ENCODE peak calls at places on chromosomes 3 and 15, in eight cellular contexts. One of them, this sample, is unnamed.

GRCh38 chr3:122679085-122679466 is 1.6 kb upstream of the PARP14 start:
- DNase-seq in NCI-H1092: peak; percentile 56
- DNase-seq in skeletal muscle cell: peak; percentile 28
- DNase-seq in fibroblast of lung: peak; percentile 84
- DNase-seq in AG08396: peak; percentile 80
- DNase-seq in frontal cortex: peak; percentile 37
- DNase-seq in DND-41: peak; percentile 91
- DNase-seq in AG20443: peak; percentile 82
- DNase-seq in this sample: peak; percentile 65

GRCh38 chr15:91116379-91117067 is 16.5 kb downstream of the SV2B start:
- DNase-seq in NCI-H1092: peak; percentile 83
- DNase-seq in skeletal muscle cell: no peak
- DNase-seq in fibroblast of lung: no peak
- DNase-seq in AG08396: no peak
- DNase-seq in frontal cortex: no peak
- DNase-seq in DND-41: no peak
- DNase-seq in AG20443: no peak
- DNase-seq in this sample: no peak

GRCh38 chr15:89904519-89904918 is 8.2 kb downstream of the ARPIN start:
- DNase-seq in NCI-H1092: no peak
- DNase-seq in skeletal muscle cell: no peak
- DNase-seq in fibroblast of lung: no peak
- DNase-seq in AG08396: no peak
- DNase-seq in frontal cortex: no peak
- DNase-seq in DND-41: no peak
- DNase-seq in AG20443: no peak
- DNase-seq in this sample: no peak

GRCh38 chr3:135967867-135968266 is 2.3 kb downstream of the PPP2R3A start:
- DNase-seq in NCI-H1092: no peak
- DNase-seq in skeletal muscle cell: no peak
- DNase-seq in fibroblast of lung: no peak
- DNase-seq in AG08396: no peak
- DNase-seq in frontal cortex: no peak
- DNase-seq in DND-41: no peak
- DNase-seq in AG20443: no peak
- DNase-seq in this sample: no peak

GRCh38 chr15:54014067-54014466 is 35.8 kb downstream of the UNC13C start:
- DNase-seq in NCI-H1092: no peak
- DNase-seq in skeletal muscle cell: no peak
- DNase-seq in fibroblast of lung: no peak
- DNase-seq in AG08396: no peak
- DNase-seq in frontal cortex: no peak
- DNase-seq in DND-41: no peak
- DNase-seq in AG20443: no peak
- DNase-seq in this sample: no peak

GRCh38 chr15:91407237-91407889 is 307.3 kb downstream of the SV2B start:
- DNase-seq in NCI-H1092: no peak
- DNase-seq in skeletal muscle cell: no peak
- DNase-seq in fibroblast of lung: peak; percentile 10
- DNase-seq in AG08396: no peak
- DNase-seq in frontal cortex: no peak
- DNase-seq in DND-41: peak; percentile 88
- DNase-seq in AG20443: no peak
- DNase-seq in this sample: no peak

GRCh38 chr3:162722336-162722735 is 1225.7 kb downstream of the OTOL1 start:
- DNase-seq in NCI-H1092: no peak
- DNase-seq in skeletal muscle cell: no peak
- DNase-seq in fibroblast of lung: no peak
- DNase-seq in AG08396: no peak
- DNase-seq in frontal cortex: no peak
- DNase-seq in DND-41: no peak
- DNase-seq in AG20443: no peak
- DNase-seq in this sample: no peak

GRCh38 chr15:56254270-56254669 is 10.6 kb upstream of the RFX7 start:
- DNase-seq in NCI-H1092: no peak
- DNase-seq in skeletal muscle cell: no peak
- DNase-seq in fibroblast of lung: no peak
- DNase-seq in AG08396: no peak
- DNase-seq in frontal cortex: no peak
- DNase-seq in DND-41: no peak
- DNase-seq in AG20443: no peak
- DNase-seq in this sample: no peak

GRCh38 chr3:99902091-99902490 is 84.4 kb downstream of the CMSS1 start:
- DNase-seq in NCI-H1092: no peak
- DNase-seq in skeletal muscle cell: no peak
- DNase-seq in fibroblast of lung: peak; percentile 4
- DNase-seq in AG08396: no peak
- DNase-seq in frontal cortex: no peak
- DNase-seq in DND-41: no peak
- DNase-seq in AG20443: no peak
- DNase-seq in this sample: no peak

GRCh38 chr3:126870608-126871210 is 112.2 kb upstream of the PLXNA1 start:
- DNase-seq in NCI-H1092: no peak
- DNase-seq in skeletal muscle cell: peak; percentile 24
- DNase-seq in fibroblast of lung: no peak
- DNase-seq in AG08396: no peak
- DNase-seq in frontal cortex: no peak
- DNase-seq in DND-41: no peak
- DNase-seq in AG20443: no peak
- DNase-seq in this sample: no peak

GRCh38 chr3:27544372-27544865 is 60.2 kb upstream of the SLC4A7 start:
- DNase-seq in NCI-H1092: no peak
- DNase-seq in skeletal muscle cell: peak; percentile 84
- DNase-seq in fibroblast of lung: peak; percentile 77
- DNase-seq in AG08396: no peak
- DNase-seq in frontal cortex: no peak
- DNase-seq in DND-41: no peak
- DNase-seq in AG20443: peak; percentile 31
- DNase-seq in this sample: peak; percentile 75

GRCh38 chr3:56764184-56764583 is 37.6 kb downstream of the ARHGEF3 start:
- DNase-seq in NCI-H1092: no peak
- DNase-seq in skeletal muscle cell: no peak
- DNase-seq in fibroblast of lung: no peak
- DNase-seq in AG08396: no peak
- DNase-seq in frontal cortex: no peak
- DNase-seq in DND-41: no peak
- DNase-seq in AG20443: no peak
- DNase-seq in this sample: no peak

GRCh38 chr15:60682115-60682514 is 203.2 kb upstream of the ICE2 start:
- DNase-seq in NCI-H1092: no peak
- DNase-seq in skeletal muscle cell: peak; percentile 29
- DNase-seq in fibroblast of lung: peak; percentile 32
- DNase-seq in AG08396: peak; percentile 30
- DNase-seq in frontal cortex: no peak
- DNase-seq in DND-41: no peak
- DNase-seq in AG20443: peak; percentile 53
- DNase-seq in this sample: no peak

GRCh38 chr3:43539321-43539720 is 82.5 kb downstream of the ANO10 start:
- DNase-seq in NCI-H1092: no peak
- DNase-seq in skeletal muscle cell: no peak
- DNase-seq in fibroblast of lung: no peak
- DNase-seq in AG08396: no peak
- DNase-seq in frontal cortex: no peak
- DNase-seq in DND-41: no peak
- DNase-seq in AG20443: no peak
- DNase-seq in this sample: no peak

GRCh38 chr3:4866841-4867240 is 112.4 kb upstream of the BHLHE40 start:
- DNase-seq in NCI-H1092: no peak
- DNase-seq in skeletal muscle cell: peak; percentile 21
- DNase-seq in fibroblast of lung: peak; percentile 82
- DNase-seq in AG08396: peak; percentile 6
- DNase-seq in frontal cortex: no peak
- DNase-seq in DND-41: no peak
- DNase-seq in AG20443: peak; percentile 25
- DNase-seq in this sample: no peak

GRCh38 chr3:11671648-11672100 is 28.0 kb upstream of the VGLL4 start:
- DNase-seq in NCI-H1092: no peak
- DNase-seq in skeletal muscle cell: no peak
- DNase-seq in fibroblast of lung: peak; percentile 11
- DNase-seq in AG08396: peak; percentile 45
- DNase-seq in frontal cortex: no peak
- DNase-seq in DND-41: no peak
- DNase-seq in AG20443: peak; percentile 73
- DNase-seq in this sample: no peak

GRCh38 chr3:13254028-13254951 is 165.8 kb downstream of the NUP210 start:
- DNase-seq in NCI-H1092: no peak
- DNase-seq in skeletal muscle cell: no peak
- DNase-seq in fibroblast of lung: no peak
- DNase-seq in AG08396: no peak
- DNase-seq in frontal cortex: no peak
- DNase-seq in DND-41: no peak
- DNase-seq in AG20443: no peak
- DNase-seq in this sample: no peak

GRCh38 chr3:190517696-190518095 is 3.8 kb downstream of the IL1RAP start:
- DNase-seq in NCI-H1092: no peak
- DNase-seq in skeletal muscle cell: no peak
- DNase-seq in fibroblast of lung: peak; percentile 67
- DNase-seq in AG08396: peak; percentile 54
- DNase-seq in frontal cortex: no peak
- DNase-seq in DND-41: no peak
- DNase-seq in AG20443: peak; percentile 55
- DNase-seq in this sample: no peak

GRCh38 chr15:63344737-63345390 is 36.8 kb downstream of the CA12 start:
- DNase-seq in NCI-H1092: no peak
- DNase-seq in skeletal muscle cell: no peak
- DNase-seq in fibroblast of lung: no peak
- DNase-seq in AG08396: no peak
- DNase-seq in frontal cortex: no peak
- DNase-seq in DND-41: no peak
- DNase-seq in AG20443: no peak
- DNase-seq in this sample: no peak

GRCh38 chr3:58540176-58540863 is 3.3 kb upstream of the ACOX2 start:
- DNase-seq in NCI-H1092: no peak
- DNase-seq in skeletal muscle cell: no peak
- DNase-seq in fibroblast of lung: no peak
- DNase-seq in AG08396: no peak
- DNase-seq in frontal cortex: no peak
- DNase-seq in DND-41: no peak
- DNase-seq in AG20443: no peak
- DNase-seq in this sample: no peak

GRCh38 chr15:73686781-73687256 is 2.6 kb downstream of the CD276 start:
- DNase-seq in NCI-H1092: no peak
- DNase-seq in skeletal muscle cell: peak; percentile 83
- DNase-seq in fibroblast of lung: peak; percentile 90
- DNase-seq in AG08396: peak; percentile 81
- DNase-seq in frontal cortex: no peak
- DNase-seq in DND-41: no peak
- DNase-seq in AG20443: peak; percentile 83
- DNase-seq in this sample: peak; percentile 51

GRCh38 chr15:63678383-63678782 is 81.2 kb downstream of the FBXL22 start:
- DNase-seq in NCI-H1092: no peak
- DNase-seq in skeletal muscle cell: no peak
- DNase-seq in fibroblast of lung: no peak
- DNase-seq in AG08396: no peak
- DNase-seq in frontal cortex: no peak
- DNase-seq in DND-41: no peak
- DNase-seq in AG20443: no peak
- DNase-seq in this sample: no peak

GRCh38 chr15:52727825-52728224 is 48.6 kb upstream of the ATOSA start:
- DNase-seq in NCI-H1092: no peak
- DNase-seq in skeletal muscle cell: no peak
- DNase-seq in fibroblast of lung: no peak
- DNase-seq in AG08396: no peak
- DNase-seq in frontal cortex: no peak
- DNase-seq in DND-41: no peak
- DNase-seq in AG20443: no peak
- DNase-seq in this sample: no peak